ENCODE peak calls at places on chromosomes 16 and 17, in eight cellular contexts. I is hippocampal formation; H is H9; V is lower lobe of right lung; K is G401; D is stimulated activated CD8-positive, alpha-beta memory T cell treated with anti-CD3 and anti-CD28 coated beads, Interleukin-7, amount 100 ng/mL, for 24 hours; O is HFFc6; B is non-pigmented ciliary epithelial cell. Z is an unnamed sample.

GRCh38 chr16:52592778-52593177 is 45.8 kb upstream of the TOX3 start:
- DNase-seq in I (no peak), H (no peak), V (no peak), K (no peak), D (no peak), O (no peak), B (no peak), Z (no peak)

GRCh38 chr17:83180996-83181481 is 101.6 kb downstream of the METRNL start:
- DNase-seq in I (no peak), H (peak), V (no peak), K (no peak), D (no peak), O (no peak), B (no peak), Z (no peak)

GRCh38 chr17:17703608-17703919 is 22.3 kb downstream of the RAI1 start:
- DNase-seq in I (no peak), H (no peak), V (no peak), K (no peak), D (no peak), O (no peak), B (no peak), Z (no peak)

GRCh38 chr17:17940451-17940911 is 31.7 kb downstream of the TOM1L2 start:
- DNase-seq in I (no peak), H (no peak), V (no peak), K (peak), D (no peak), O (peak), B (no peak), Z (no peak)

GRCh38 chr17:17523714-17524075 is 27.5 kb upstream of the RASD1 start:
- DNase-seq in I (no peak), H (no peak), V (no peak), K (no peak), D (no peak), O (no peak), B (no peak), Z (no peak)

GRCh38 chr16:67697407-67697806 is 21.7 kb downstream of the GFOD2 start:
- DNase-seq in I (no peak), H (no peak), V (no peak), K (no peak), D (no peak), O (no peak), B (no peak), Z (no peak)

GRCh38 chr17:77957215-77957868 is 1.2 kb upstream of the TNRC6C start:
- DNase-seq in I (no peak), H (no peak), V (no peak), K (peak), D (no peak), O (no peak), B (no peak), Z (no peak)

GRCh38 chr17:16283705-16284104 is 66.7 kb downstream of the PIGL start:
- DNase-seq in I (no peak), H (no peak), V (no peak), K (no peak), D (no peak), O (peak), B (peak), Z (no peak)

GRCh38 chr16:20960899-20961298 is 60.3 kb downstream of the LYRM1 start:
- DNase-seq in I (no peak), H (no peak), V (no peak), K (no peak), D (no peak), O (no peak), B (no peak), Z (no peak)

GRCh38 chr16:78639775-78640174 is 540.3 kb downstream of the WWOX start:
- DNase-seq in I (no peak), H (no peak), V (no peak), K (no peak), D (no peak), O (no peak), B (no peak), Z (no peak)

GRCh38 chr16:8916541-8917225 is 34.5 kb downstream of the LITAFD start:
- DNase-seq in I (no peak), H (no peak), V (no peak), K (no peak), D (no peak), O (no peak), B (no peak), Z (no peak)

GRCh38 chr17:16286009-16286946 is 67.0 kb downstream of the CENPV start:
- DNase-seq in I (peak), H (peak), V (peak), K (peak), D (peak), O (peak), B (peak), Z (peak)

GRCh38 chr17:81673561-81674258 is 7.2 kb downstream of the CCDC137 start:
- DNase-seq in I (no peak), H (no peak), V (no peak), K (no peak), D (no peak), O (no peak), B (no peak), Z (no peak)

GRCh38 chr16:66511615-66512500 is 38.1 kb downstream of the TK2 start:
- DNase-seq in I (no peak), H (peak), V (no peak), K (peak), D (no peak), O (peak), B (peak), Z (peak)

Z was measured in AG08396.